ENCODE peak calls at places on chromosomes 11 and 22, in five cellular contexts. K is endodermal cell; W is CD4-positive, alpha-beta memory T cell; H is cardiac muscle cell; Y is IMR-90. X is an unnamed sample. For H3K4me1, the result is how much of the 10 kb centered on the place peaks cover.

GRCh38 chr11:58787903-58788302 is 56.2 kb upstream of the GLYAT start:
- DNase-seq in K (no peak), W (no peak), H (no peak), Y (peak), X (no peak)

GRCh38 chr22:35324762-35325161 is 25.1 kb downstream of the TOM1 start:
- DNase-seq in K (no peak), W (no peak), H (no peak), Y (no peak), X (no peak)

GRCh38 chr11:131696584-131697120 is 326.2 kb downstream of the NTM start:
- DNase-seq in K (no peak), W (no peak), H (no peak), Y (no peak), X (no peak)

GRCh38 chr22:28027453-28028448 is 108.7 kb upstream of the PITPNB start:
- DNase-seq in K (no peak), W (no peak), H (no peak), Y (no peak), X (no peak)

GRCh38 chr11:72079776-72080325 is 491 bp downstream of the NUMA1 start:
- DNase-seq in K (no peak), W (peak), H (no peak), Y (no peak), X (no peak)

GRCh38 chr11:2110521-2110920 is 28.7 kb downstream of the IGF2 start:
- DNase-seq in K (no peak), W (no peak), H (no peak), Y (no peak), X (no peak)

GRCh38 chr22:38422615-38423511 is 32.1 kb downstream of the KCNJ4 start:
- DNase-seq in K (peak), W (no peak), H (no peak), Y (no peak), X (no peak)

GRCh38 chr22:35611891-35612576 is 5.1 kb downstream of the MB start:
- DNase-seq in K (no peak), W (no peak), H (no peak), Y (no peak), X (no peak)

GRCh38 chr11:35387341-35387982 is 31.9 kb downstream of the SLC1A2 start:
- DNase-seq in K (no peak), W (no peak), H (no peak), Y (peak), X (no peak)

GRCh38 chr11:67304511-67305113 is 1.3 kb downstream of the SSH3 start:
- DNase-seq in K (peak), W (no peak), H (no peak), Y (no peak), X (no peak)

GRCh38 chr11:43943357-43943930 is 1.0 kb downstream of the C11orf96 start:
- DNase-seq in K (peak), W (no peak), H (peak), Y (peak), X (peak)

GRCh38 chr11:63837719-63838118 is 1.2 kb upstream of the MARK2 start:
- DNase-seq in K (no peak), W (no peak), H (no peak), Y (no peak), X (no peak)

GRCh38 chr11:76803811-76804600 is 20.9 kb downstream of the TSKU start:
- DNase-seq in K (peak), W (peak), H (no peak), Y (peak), X (no peak)

GRCh38 chr11:69290791-69291190 is 3.2 kb upstream of the MYEOV start:
- DNase-seq in K (no peak), W (no peak), H (no peak), Y (no peak), X (no peak)

GRCh38 chr11:114616516-114616915 is 20.9 kb upstream of the NXPE4 start:
- DNase-seq in K (peak), W (no peak), H (no peak), Y (no peak), X (no peak)

GRCh38 chr11:14334193-14334592 is 24.8 kb downstream of the RRAS2 start:
- DNase-seq in K (no peak), W (no peak), H (no peak), Y (no peak), X (no peak)

GRCh38 chr11:14327105-14327504 is 31.9 kb downstream of the RRAS2 start:
- DNase-seq in K (no peak), W (no peak), H (no peak), Y (no peak), X (no peak)

GRCh38 chr11:14331476-14332136 is 27.4 kb downstream of the RRAS2 start:
- DNase-seq in K (no peak), W (no peak), H (no peak), Y (no peak), X (no peak)

GRCh38 chr11:14334893-14335292 is 24.1 kb downstream of the RRAS2 start:
- DNase-seq in K (no peak), W (no peak), H (no peak), Y (no peak), X (no peak)

DNA sequence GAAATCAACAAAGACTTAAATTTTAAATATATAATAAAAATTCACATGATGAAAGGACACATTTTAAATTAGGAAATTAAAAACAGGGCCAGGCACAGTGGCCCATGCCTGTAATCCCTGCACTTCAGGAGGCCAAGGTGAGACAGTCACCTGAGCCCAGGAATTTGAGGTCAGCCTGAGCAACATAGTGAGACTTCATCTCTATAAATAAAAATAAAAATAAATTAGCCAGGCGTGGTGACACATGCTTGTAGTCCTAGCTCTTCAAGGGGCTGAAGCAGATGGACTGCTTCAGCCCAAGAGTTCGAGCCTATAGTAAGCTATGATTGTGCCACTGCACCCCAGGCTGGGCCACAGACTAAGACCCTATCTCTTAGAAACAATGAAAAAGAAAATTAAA is 29.3 kb downstream of the RRAS2 start:
- DNase-seq in K (no peak), W (no peak), H (no peak), Y (no peak), X (no peak)
- H3K4me1 ChIP-seq in K (under half), W (under half), H (under half), Y (under half), X (under half)

GRCh38 chr11:36452987-36453386 is 57.1 kb downstream of the TRAF6 start:
- DNase-seq in K (no peak), W (peak), H (no peak), Y (no peak), X (no peak)
- H3K4me1 ChIP-seq in K (under half), W (half or more), H (under half), Y (under half), X (under half)

GRCh38 chr11:27390959-27391326 is 27.9 kb upstream of the CCDC34 start:
- DNase-seq in K (no peak), W (no peak), H (no peak), Y (peak), X (no peak)
- H3K4me1 ChIP-seq in K (under half), W (under half), H (half or more), Y (under half), X (half or more)

GRCh38 chr11:57597971-57598830 is 716 bp downstream of the SERPING1 start:
- DNase-seq in K (peak), W (no peak), H (peak), Y (peak), X (peak)

GRCh38 chr11:57599381-57599780 is 1.9 kb downstream of the SERPING1 start:
- DNase-seq in K (no peak), W (no peak), H (no peak), Y (no peak), X (no peak)

GRCh38 chr11:57604289-57605010 is 7.0 kb downstream of the SERPING1 start:
- DNase-seq in K (no peak), W (no peak), H (no peak), Y (no peak), X (no peak)

GRCh38 chr11:57597461-57597892 is at the start of gene SERPING1:
- DNase-seq in K (peak), W (no peak), H (no peak), Y (no peak), X (no peak)

DNA sequence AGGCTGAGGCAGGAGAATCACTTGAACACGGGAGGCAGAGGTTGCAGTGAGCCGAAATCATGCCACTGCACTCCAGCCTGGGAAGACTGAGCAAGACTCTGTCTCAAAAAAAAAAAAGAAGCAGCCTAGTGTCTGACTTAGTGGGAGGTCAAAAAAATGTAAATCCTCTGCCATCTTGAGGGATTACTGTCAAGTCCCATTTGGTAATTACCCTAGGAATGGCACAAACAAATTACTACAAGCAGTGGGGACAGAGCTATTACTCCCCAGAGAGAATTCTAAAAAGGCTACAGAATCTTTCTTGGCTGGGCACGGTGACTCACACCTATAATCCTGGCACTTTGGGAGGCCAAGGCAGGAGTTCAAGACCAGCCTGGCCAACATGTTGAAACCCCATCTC is 3.8 kb downstream of the SERPING1 start:
- DNase-seq in K (no peak), W (no peak), H (no peak), Y (no peak), X (peak)
- H3K4me1 ChIP-seq in K (under half), W (under half), H (under half), Y (under half), X (under half)

DNA sequence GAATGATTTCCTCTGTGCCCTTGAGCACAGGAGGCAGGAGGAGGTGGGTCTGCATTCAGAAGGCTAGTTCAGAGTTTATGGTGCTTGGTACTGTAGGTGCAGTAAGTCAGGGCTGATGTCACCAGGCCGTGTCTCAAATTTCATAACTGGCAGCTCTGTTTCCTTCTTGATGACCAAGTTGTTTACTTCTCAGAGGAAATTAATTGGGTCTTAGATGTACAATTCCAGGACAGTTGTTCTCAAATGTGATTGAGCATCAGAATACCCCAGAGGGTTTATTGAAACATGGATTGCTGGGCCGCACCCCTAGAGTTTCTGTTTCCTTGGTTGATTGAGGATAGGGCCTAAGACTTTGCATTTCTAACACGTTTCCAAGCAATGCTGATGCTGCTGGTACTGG is 6.2 kb downstream of the AMOTL1 start:
- DNase-seq in K (no peak), W (no peak), H (no peak), Y (peak), X (no peak)
- H3K4me1 ChIP-seq in K (under half), W (under half), H (under half), Y (under half), X (under half)

GRCh38 chr11:61695917-61696316 is 15.7 kb downstream of the DAGLA start:
- DNase-seq in K (peak), W (peak), H (no peak), Y (peak), X (no peak)
- H3K4me1 ChIP-seq in K (under half), W (under half), H (under half), Y (under half), X (under half)

DNA sequence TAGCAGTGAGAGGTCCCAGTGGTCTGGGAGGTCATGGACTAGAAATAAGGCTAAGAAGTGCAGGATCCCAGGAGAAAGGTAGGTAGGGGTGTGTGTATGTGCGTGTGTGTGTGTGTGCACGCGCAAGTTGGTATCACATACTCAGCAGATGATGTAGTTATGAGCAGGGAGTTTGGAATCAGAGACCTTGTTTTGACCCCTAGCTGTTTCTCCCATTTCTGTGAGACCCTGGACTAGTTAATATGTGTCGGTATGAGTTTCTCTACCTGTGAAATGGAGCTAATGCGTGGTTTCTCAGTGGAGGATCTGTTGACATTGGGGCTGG is 1.3 kb downstream of the SERPING1 start:
- DNase-seq in K (no peak), W (no peak), H (no peak), Y (peak), X (no peak)
- H3K4me1 ChIP-seq in K (under half), W (under half), H (under half), Y (under half), X (under half)